ENCODE peak calls at places on chromosomes 6 and 20, in eight cellular contexts. G is RPMI7951; Q is GDM1; S is naive B cell; T is A549; F is NCI-H1092 treated with DMSO at 0.1 percent for 48 hours; I is activated CD4-positive, alpha-beta T cell treated with anti-CD3 and anti-CD28 coated beads, Interleukin-2, amount 50 U/mL, for 1 hour; W is endothelial cell. Y is an unnamed sample.

GRCh38 chr6:168078943-168079405 is at the start of gene FRMD1:
- DNase-seq in W (no peak), Q (no peak), G (no peak), T (no peak), S (no peak), I (no peak), F (no peak), Y (no peak)

GRCh38 chr6:89464295-89464694 is 31.3 kb downstream of the ANKRD6 start:
- DNase-seq in S (no peak), Q (no peak), G (no peak), W (no peak), I (no peak), F (no peak), T (no peak), Y (no peak)

GRCh38 chr6:110063864-110064263 is 85.8 kb downstream of the GPR6 start:
- DNase-seq in Q (no peak), W (no peak), S (no peak), F (no peak), I (no peak), T (no peak), G (no peak), Y (no peak)

GRCh38 chr6:125110056-125110455 is 43.5 kb upstream of the TPD52L1 start:
- DNase-seq in I (no peak), G (no peak), Q (no peak), S (no peak), F (no peak), W (no peak), T (no peak), Y (no peak)

GRCh38 chr20:23049933-23050838 is 714 bp upstream of the THBD start:
- DNase-seq in T (peak; percentile 81), S (no peak), W (peak; percentile 58), I (no peak), G (no peak), Q (peak; percentile 32), F (peak; percentile 8), Y (peak; percentile 53)

GRCh38 chr20:4814696-4815252 is 93.1 kb downstream of the PRND start:
- DNase-seq in W (no peak), F (no peak), Q (peak; percentile 66), S (peak; percentile 96), I (peak; percentile 71), G (no peak), T (no peak), Y (no peak)

GRCh38 chr6:32973934-32974333 is 5.5 kb downstream of the BRD2 start:
- DNase-seq in Q (no peak), T (peak; percentile 48), I (no peak), G (peak; percentile 53), F (no peak), W (no peak), S (peak; percentile 45), Y (peak; percentile 44)

GRCh38 chr6:33634986-33635385 is 13.9 kb downstream of the ITPR3 start:
- DNase-seq in S (no peak), W (no peak), G (no peak), I (no peak), Q (no peak), T (no peak), F (no peak), Y (no peak)

GRCh38 chr20:33296206-33296605 is 13.2 kb downstream of the BPIFB1 start:
- DNase-seq in W (no peak), G (no peak), S (no peak), F (no peak), Q (no peak), I (no peak), T (no peak), Y (no peak)

GRCh38 chr6:144722925-144723324 is 437.8 kb downstream of the UTRN start:
- DNase-seq in S (no peak), W (no peak), G (no peak), Q (no peak), F (no peak), I (no peak), T (no peak), Y (no peak)

GRCh38 chr6:157268835-157269234 is 54.5 kb downstream of the TMEM242 start:
- DNase-seq in Q (no peak), F (no peak), W (no peak), T (no peak), S (no peak), G (no peak), I (no peak), Y (no peak)

GRCh38 chr6:33198159-33198852 is 2.2 kb downstream of the RXRB start:
- DNase-seq in I (no peak), F (no peak), T (no peak), Q (no peak), G (no peak), S (no peak), W (no peak), Y (no peak)

GRCh38 chr20:11604339-11604738 is 313.4 kb upstream of the BTBD3 start:
- DNase-seq in W (no peak), F (no peak), G (no peak), Q (no peak), I (no peak), T (no peak), S (no peak), Y (no peak)

GRCh38 chr6:138468320-138469015 is 30.8 kb downstream of the NHSL1 start:
- DNase-seq in T (peak; percentile 86), S (no peak), W (no peak), G (no peak), I (no peak), Q (no peak), F (no peak), Y (no peak)

GRCh38 chr6:139028658-139029469 is at the start of gene ABRACL:
- DNase-seq in I (peak; percentile 62), F (peak; percentile 40), S (peak; percentile 79), Q (peak; percentile 84), W (peak; percentile 64), T (peak; percentile 63), G (peak; percentile 56), Y (peak; percentile 48)